ENCODE peak calls at places on chromosome 17, in eight cellular contexts. One of them, this sample, is unnamed.

GRCh38 chr17:14245002-14245401 is 8.3 kb upstream of the CDRT15 start:
- DNase-seq in psoas muscle: no peak
- DNase-seq in right atrium auricular region: no peak
- DNase-seq in HFFc6: no peak
- DNase-seq in fibroblast of lung: no peak
- DNase-seq in brain microvascular endothelial cell: no peak
- DNase-seq in stomach: no peak
- DNase-seq in progenitor cell of endocrine pancreas: no peak
- DNase-seq in this sample: no peak

GRCh38 chr17:13002761-13003453 is 14.9 kb downstream of the ELAC2 start:
- DNase-seq in right atrium auricular region: peak; percentile 91
- DNase-seq in psoas muscle: peak; percentile 75
- DNase-seq in progenitor cell of endocrine pancreas: peak; percentile 51
- DNase-seq in stomach: peak; percentile 84
- DNase-seq in HFFc6: peak; percentile 48
- DNase-seq in brain microvascular endothelial cell: peak; percentile 80
- DNase-seq in fibroblast of lung: peak; percentile 54
- DNase-seq in this sample: peak; percentile 47

GRCh38 chr17:57927048-57927723 is 28.0 kb downstream of the CUEDC1 start:
- DNase-seq in progenitor cell of endocrine pancreas: no peak
- DNase-seq in HFFc6: peak; percentile 50
- DNase-seq in fibroblast of lung: peak; percentile 84
- DNase-seq in stomach: peak; percentile 53
- DNase-seq in right atrium auricular region: no peak
- DNase-seq in psoas muscle: no peak
- DNase-seq in brain microvascular endothelial cell: peak; percentile 30
- DNase-seq in this sample: no peak

GRCh38 chr17:27793168-27793905 is 7.0 kb downstream of the NOS2 start:
- DNase-seq in stomach: no peak
- DNase-seq in psoas muscle: peak; percentile 24
- DNase-seq in brain microvascular endothelial cell: no peak
- DNase-seq in right atrium auricular region: no peak
- DNase-seq in HFFc6: no peak
- DNase-seq in progenitor cell of endocrine pancreas: peak; percentile 13
- DNase-seq in fibroblast of lung: peak; percentile 21
- DNase-seq in this sample: no peak

GRCh38 chr17:56595831-56596740 is 2.6 kb downstream of the NOG start:
- DNase-seq in HFFc6: peak; percentile 59
- DNase-seq in fibroblast of lung: no peak
- DNase-seq in stomach: no peak
- DNase-seq in right atrium auricular region: no peak
- DNase-seq in psoas muscle: no peak
- DNase-seq in brain microvascular endothelial cell: no peak
- DNase-seq in progenitor cell of endocrine pancreas: no peak
- DNase-seq in this sample: no peak

GRCh38 chr17:21199311-21199710 is 14.7 kb downstream of the TMEM11 start:
- DNase-seq in progenitor cell of endocrine pancreas: no peak
- DNase-seq in psoas muscle: no peak
- DNase-seq in brain microvascular endothelial cell: peak; percentile 72
- DNase-seq in right atrium auricular region: no peak
- DNase-seq in HFFc6: peak; percentile 97
- DNase-seq in stomach: no peak
- DNase-seq in fibroblast of lung: peak; percentile 76
- DNase-seq in this sample: no peak

GRCh38 chr17:31446195-31446967 is 54.9 kb downstream of the RAB11FIP4 start:
- DNase-seq in right atrium auricular region: no peak
- DNase-seq in fibroblast of lung: no peak
- DNase-seq in brain microvascular endothelial cell: no peak
- DNase-seq in HFFc6: no peak
- DNase-seq in psoas muscle: no peak
- DNase-seq in stomach: no peak
- DNase-seq in progenitor cell of endocrine pancreas: no peak
- DNase-seq in this sample: no peak

GRCh38 chr17:63476857-63477470 is at the start of gene ACE:
- DNase-seq in HFFc6: no peak
- DNase-seq in brain microvascular endothelial cell: no peak
- DNase-seq in right atrium auricular region: no peak
- DNase-seq in progenitor cell of endocrine pancreas: peak; percentile 44
- DNase-seq in fibroblast of lung: peak; percentile 32
- DNase-seq in psoas muscle: peak; percentile 40
- DNase-seq in stomach: peak; percentile 37
- DNase-seq in this sample: no peak

GRCh38 chr17:8185580-8186445 is 4.2 kb downstream of the BORCS6 start:
- DNase-seq in stomach: peak; percentile 95
- DNase-seq in fibroblast of lung: peak; percentile 46
- DNase-seq in progenitor cell of endocrine pancreas: peak; percentile 96
- DNase-seq in right atrium auricular region: peak; percentile 97
- DNase-seq in psoas muscle: peak; percentile 86
- DNase-seq in HFFc6: peak; percentile 56
- DNase-seq in brain microvascular endothelial cell: peak; percentile 60
- DNase-seq in this sample: peak; percentile 91

GRCh38 chr17:2468270-2468669 is 43.4 kb downstream of the METTL16 start:
- DNase-seq in stomach: no peak
- DNase-seq in progenitor cell of endocrine pancreas: no peak
- DNase-seq in brain microvascular endothelial cell: no peak
- DNase-seq in psoas muscle: no peak
- DNase-seq in fibroblast of lung: peak; percentile 99
- DNase-seq in right atrium auricular region: no peak
- DNase-seq in HFFc6: peak; percentile 37
- DNase-seq in this sample: no peak

GRCh38 chr17:17547210-17547764 is 44.2 kb downstream of the PEMT start:
- DNase-seq in stomach: no peak
- DNase-seq in right atrium auricular region: no peak
- DNase-seq in progenitor cell of endocrine pancreas: no peak
- DNase-seq in HFFc6: no peak
- DNase-seq in brain microvascular endothelial cell: no peak
- DNase-seq in psoas muscle: peak; percentile 12
- DNase-seq in fibroblast of lung: no peak
- DNase-seq in this sample: no peak

GRCh38 chr17:27339836-27340550 is 46.1 kb downstream of the WSB1 start:
- DNase-seq in brain microvascular endothelial cell: no peak
- DNase-seq in psoas muscle: no peak
- DNase-seq in right atrium auricular region: no peak
- DNase-seq in progenitor cell of endocrine pancreas: no peak
- DNase-seq in fibroblast of lung: no peak
- DNase-seq in stomach: no peak
- DNase-seq in HFFc6: no peak
- DNase-seq in this sample: no peak

GRCh38 chr17:38885044-38885727 is 15.3 kb downstream of the LASP1 start:
- DNase-seq in stomach: no peak
- DNase-seq in psoas muscle: no peak
- DNase-seq in brain microvascular endothelial cell: no peak
- DNase-seq in fibroblast of lung: no peak
- DNase-seq in progenitor cell of endocrine pancreas: no peak
- DNase-seq in right atrium auricular region: no peak
- DNase-seq in HFFc6: no peak
- DNase-seq in this sample: no peak

GRCh38 chr17:28189667-28190066 is 129.3 kb upstream of the TMEM97 start:
- DNase-seq in psoas muscle: no peak
- DNase-seq in progenitor cell of endocrine pancreas: no peak
- DNase-seq in brain microvascular endothelial cell: no peak
- DNase-seq in stomach: no peak
- DNase-seq in right atrium auricular region: no peak
- DNase-seq in fibroblast of lung: no peak
- DNase-seq in HFFc6: no peak
- DNase-seq in this sample: no peak

GRCh38 chr17:42342242-42343008 is 45.8 kb downstream of the STAT3 start:
- DNase-seq in brain microvascular endothelial cell: peak; percentile 35
- DNase-seq in psoas muscle: no peak
- DNase-seq in fibroblast of lung: peak; percentile 76
- DNase-seq in progenitor cell of endocrine pancreas: no peak
- DNase-seq in right atrium auricular region: no peak
- DNase-seq in stomach: no peak
- DNase-seq in HFFc6: peak; percentile 44
- DNase-seq in this sample: peak; percentile 6

GRCh38 chr17:72259977-72260376 is 139.2 kb downstream of the SOX9 start:
- DNase-seq in right atrium auricular region: no peak
- DNase-seq in stomach: no peak
- DNase-seq in psoas muscle: no peak
- DNase-seq in fibroblast of lung: no peak
- DNase-seq in brain microvascular endothelial cell: no peak
- DNase-seq in HFFc6: no peak
- DNase-seq in progenitor cell of endocrine pancreas: no peak
- DNase-seq in this sample: no peak

GRCh38 chr17:27396941-27397340 is 59.3 kb upstream of the KSR1 start:
- DNase-seq in fibroblast of lung: peak; percentile 59
- DNase-seq in HFFc6: no peak
- DNase-seq in stomach: no peak
- DNase-seq in brain microvascular endothelial cell: no peak
- DNase-seq in progenitor cell of endocrine pancreas: no peak
- DNase-seq in psoas muscle: no peak
- DNase-seq in right atrium auricular region: no peak
- DNase-seq in this sample: no peak

GRCh38 chr17:3886776-3887175 is 6.1 kb downstream of the CAMKK1 start:
- DNase-seq in psoas muscle: peak; percentile 39
- DNase-seq in stomach: no peak
- DNase-seq in HFFc6: no peak
- DNase-seq in fibroblast of lung: no peak
- DNase-seq in progenitor cell of endocrine pancreas: no peak
- DNase-seq in brain microvascular endothelial cell: no peak
- DNase-seq in right atrium auricular region: no peak
- DNase-seq in this sample: no peak

GRCh38 chr17:694239-694638 is 20.4 kb downstream of the VPS53 start:
- DNase-seq in HFFc6: peak; percentile 99
- DNase-seq in progenitor cell of endocrine pancreas: no peak
- DNase-seq in fibroblast of lung: peak; percentile 100
- DNase-seq in brain microvascular endothelial cell: peak; percentile 96
- DNase-seq in right atrium auricular region: no peak
- DNase-seq in stomach: no peak
- DNase-seq in psoas muscle: no peak
- DNase-seq in this sample: no peak

GRCh38 chr17:43368740-43369506 is 29.9 kb upstream of the ARL4D start:
- DNase-seq in psoas muscle: peak; percentile 86
- DNase-seq in stomach: peak; percentile 80
- DNase-seq in right atrium auricular region: peak; percentile 83
- DNase-seq in HFFc6: peak; percentile 70
- DNase-seq in fibroblast of lung: peak; percentile 78
- DNase-seq in brain microvascular endothelial cell: peak; percentile 75
- DNase-seq in progenitor cell of endocrine pancreas: peak; percentile 51
- DNase-seq in this sample: peak; percentile 61

GRCh38 chr17:48755346-48755745 is 26.8 kb upstream of the HOXB13 start:
- DNase-seq in brain microvascular endothelial cell: no peak
- DNase-seq in fibroblast of lung: no peak
- DNase-seq in right atrium auricular region: no peak
- DNase-seq in progenitor cell of endocrine pancreas: no peak
- DNase-seq in stomach: no peak
- DNase-seq in psoas muscle: no peak
- DNase-seq in HFFc6: no peak
- DNase-seq in this sample: no peak

GRCh38 chr17:66855204-66855603 is 20.3 kb downstream of the CACNG5 start:
- DNase-seq in stomach: no peak
- DNase-seq in HFFc6: no peak
- DNase-seq in fibroblast of lung: no peak
- DNase-seq in psoas muscle: no peak
- DNase-seq in brain microvascular endothelial cell: no peak
- DNase-seq in progenitor cell of endocrine pancreas: no peak
- DNase-seq in right atrium auricular region: no peak
- DNase-seq in this sample: no peak
- TF ChIP-seq CTCF in stomach: no peak
- TF ChIP-seq CTCF in HFFc6: peak; percentile 76
- TF ChIP-seq CTCF in fibroblast of lung: no peak
- TF ChIP-seq CTCF in psoas muscle: no peak
- TF ChIP-seq CTCF in brain microvascular endothelial cell: peak; percentile 47
- TF ChIP-seq CTCF in progenitor cell of endocrine pancreas: peak; percentile 20
- TF ChIP-seq CTCF in right atrium auricular region: peak; percentile 21
- TF ChIP-seq CTCF in this sample: peak; percentile 25

GRCh38 chr17:61597606-61598005 is 6.6 kb upstream of the NACA2 start:
- DNase-seq in HFFc6: no peak
- DNase-seq in brain microvascular endothelial cell: no peak
- DNase-seq in progenitor cell of endocrine pancreas: no peak
- DNase-seq in right atrium auricular region: no peak
- DNase-seq in stomach: no peak
- DNase-seq in psoas muscle: no peak
- DNase-seq in fibroblast of lung: no peak
- DNase-seq in this sample: no peak

GRCh38 chr17:61594294-61594825 is 3.3 kb upstream of the NACA2 start:
- DNase-seq in fibroblast of lung: peak; percentile 12
- DNase-seq in right atrium auricular region: no peak
- DNase-seq in brain microvascular endothelial cell: no peak
- DNase-seq in stomach: no peak
- DNase-seq in HFFc6: no peak
- DNase-seq in progenitor cell of endocrine pancreas: no peak
- DNase-seq in psoas muscle: no peak
- DNase-seq in this sample: no peak

GRCh38 chr17:61598014-61598413 is 7.0 kb upstream of the NACA2 start:
- DNase-seq in right atrium auricular region: no peak
- DNase-seq in stomach: no peak
- DNase-seq in fibroblast of lung: no peak
- DNase-seq in psoas muscle: no peak
- DNase-seq in brain microvascular endothelial cell: no peak
- DNase-seq in HFFc6: no peak
- DNase-seq in progenitor cell of endocrine pancreas: no peak
- DNase-seq in this sample: no peak

GRCh38 chr17:61593404-61593803 is 2.4 kb upstream of the NACA2 start:
- DNase-seq in right atrium auricular region: no peak
- DNase-seq in brain microvascular endothelial cell: no peak
- DNase-seq in stomach: no peak
- DNase-seq in psoas muscle: no peak
- DNase-seq in fibroblast of lung: no peak
- DNase-seq in HFFc6: no peak
- DNase-seq in progenitor cell of endocrine pancreas: no peak
- DNase-seq in this sample: no peak

GRCh38 chr17:61595418-61595817 is 4.4 kb upstream of the NACA2 start:
- DNase-seq in right atrium auricular region: no peak
- DNase-seq in fibroblast of lung: no peak
- DNase-seq in progenitor cell of endocrine pancreas: no peak
- DNase-seq in brain microvascular endothelial cell: no peak
- DNase-seq in HFFc6: no peak
- DNase-seq in stomach: no peak
- DNase-seq in psoas muscle: no peak
- DNase-seq in this sample: no peak
- TF ChIP-seq CTCF in right atrium auricular region: no peak
- TF ChIP-seq CTCF in fibroblast of lung: no peak
- TF ChIP-seq CTCF in progenitor cell of endocrine pancreas: no peak
- TF ChIP-seq CTCF in brain microvascular endothelial cell: no peak
- TF ChIP-seq CTCF in HFFc6: no peak
- TF ChIP-seq CTCF in stomach: no peak
- TF ChIP-seq CTCF in psoas muscle: no peak
- TF ChIP-seq CTCF in this sample: no peak

GRCh38 chr17:60493847-60494321 is 32.2 kb downstream of the APPBP2 start:
- DNase-seq in brain microvascular endothelial cell: peak; percentile 6
- DNase-seq in progenitor cell of endocrine pancreas: no peak
- DNase-seq in psoas muscle: no peak
- DNase-seq in fibroblast of lung: no peak
- DNase-seq in stomach: no peak
- DNase-seq in right atrium auricular region: no peak
- DNase-seq in HFFc6: peak; percentile 36
- DNase-seq in this sample: no peak
- TF ChIP-seq CTCF in brain microvascular endothelial cell: no peak
- TF ChIP-seq CTCF in progenitor cell of endocrine pancreas: no peak
- TF ChIP-seq CTCF in psoas muscle: no peak
- TF ChIP-seq CTCF in fibroblast of lung: no peak
- TF ChIP-seq CTCF in stomach: no peak
- TF ChIP-seq CTCF in right atrium auricular region: no peak
- TF ChIP-seq CTCF in HFFc6: no peak
- TF ChIP-seq CTCF in this sample: no peak

DNA sequence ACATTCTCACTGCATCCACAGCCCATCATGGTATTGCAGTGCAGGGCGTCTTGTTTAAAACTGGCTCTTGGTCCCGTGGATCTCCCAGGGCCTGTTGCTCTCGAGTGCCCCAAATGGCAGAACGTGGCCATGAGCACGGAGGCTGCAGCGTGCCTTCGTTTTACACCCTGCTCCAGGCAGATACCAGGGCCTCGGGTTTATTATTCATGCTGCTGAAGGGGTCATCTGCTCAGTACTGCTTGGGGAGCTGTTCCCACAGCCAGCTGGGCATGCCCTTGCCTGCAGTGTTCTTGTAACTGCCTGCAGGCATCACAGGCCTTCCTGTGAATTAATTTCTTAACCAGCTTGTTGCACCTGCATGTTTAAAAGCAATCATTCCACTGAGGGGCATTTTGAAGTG is 129.7 kb upstream of the CHMP6 start:
- DNase-seq in stomach: no peak
- DNase-seq in HFFc6: no peak
- DNase-seq in psoas muscle: no peak
- DNase-seq in brain microvascular endothelial cell: peak; percentile 52
- DNase-seq in fibroblast of lung: peak; percentile 36
- DNase-seq in progenitor cell of endocrine pancreas: no peak
- DNase-seq in right atrium auricular region: no peak
- DNase-seq in this sample: peak; percentile 49
- TF ChIP-seq CTCF in stomach: no peak
- TF ChIP-seq CTCF in HFFc6: peak; percentile 50
- TF ChIP-seq CTCF in psoas muscle: peak; percentile 36
- TF ChIP-seq CTCF in brain microvascular endothelial cell: peak; percentile 73
- TF ChIP-seq CTCF in fibroblast of lung: peak; percentile 42
- TF ChIP-seq CTCF in progenitor cell of endocrine pancreas: peak; percentile 35
- TF ChIP-seq CTCF in right atrium auricular region: peak; percentile 31
- TF ChIP-seq CTCF in this sample: peak; percentile 70

This sample was measured in CD4-positive, alpha-beta T cell.